ENCODE peak calls at places on chromosome 12, in six cellular contexts. K, E, V, I, W and R are unnamed samples.

GRCh38 chr12:56635539-56636117 is 5.5 kb upstream of the BAZ2A start:
- DNase-seq in K (no peak), E (peak), V (no peak), I (no peak), W (no peak), R (no peak)

GRCh38 chr12:111248221-111248620 is 120.7 kb downstream of the PHETA1 start:
- DNase-seq in K (peak), E (no peak), V (no peak), I (no peak), W (no peak), R (peak)

GRCh38 chr12:70367268-70368141 is 1.4 kb downstream of the KCNMB4 start:
- DNase-seq in K (no peak), E (no peak), V (no peak), I (no peak), W (no peak), R (no peak)

GRCh38 chr12:18898469-18898868 is 160.6 kb downstream of the CAPZA3 start:
- DNase-seq in K (no peak), E (no peak), V (no peak), I (no peak), W (no peak), R (no peak)

GRCh38 chr12:127459687-127460086 is 807.3 kb upstream of the TMEM132C start:
- DNase-seq in K (no peak), E (no peak), V (no peak), I (no peak), W (no peak), R (no peak)

GRCh38 chr12:100437038-100437841 is 36.4 kb upstream of the NR1H4 start:
- DNase-seq in K (no peak), E (no peak), V (no peak), I (no peak), W (no peak), R (no peak)

GRCh38 chr12:107228076-107228475 is 134.7 kb upstream of the CRY1 start:
- DNase-seq in K (no peak), E (no peak), V (no peak), I (no peak), W (no peak), R (no peak)

GRCh38 chr12:106744600-106744999 is 29.9 kb upstream of the RIC8B start:
- DNase-seq in K (no peak), E (no peak), V (no peak), I (no peak), W (no peak), R (no peak)

GRCh38 chr12:27844427-27845090 is 64.5 kb upstream of the MANSC4 start:
- DNase-seq in K (no peak), E (no peak), V (no peak), I (no peak), W (no peak), R (no peak)

GRCh38 chr12:76014007-76014406 is 17.6 kb downstream of the PHLDA1 start:
- DNase-seq in K (no peak), E (no peak), V (no peak), I (no peak), W (no peak), R (no peak)

GRCh38 chr12:6085841-6086240 is 38.6 kb downstream of the VWF start:
- DNase-seq in K (no peak), E (no peak), V (no peak), I (no peak), W (no peak), R (no peak)

GRCh38 chr12:11580125-11580751 is 69.2 kb upstream of the ETV6 start:
- DNase-seq in K (no peak), E (no peak), V (no peak), I (no peak), W (no peak), R (no peak)